ENCODE peak calls at places on chromosomes 5 and 9, in six cellular contexts. E is HepG2, U is SK-N-SH, B is HCT116, X is H1, D is GM12878. W is an unnamed sample.

GRCh38 chr9:119003882-119004617 is 365.2 kb downstream of the BRINP1 start:
- DNase-seq in D (no peak), E (no peak), U (no peak), X (no peak), B (no peak), W (no peak)

GRCh38 chr9:88488166-88488565 is 46.8 kb upstream of the NXNL2 start:
- DNase-seq in E (no peak), D (no peak), B (no peak), X (no peak), U (no peak), W (no peak)

GRCh38 chr9:978117-978830 is 1.8 kb downstream of the DMRT3 start:
- DNase-seq in U (no peak), D (no peak), X (peak; percentile 46), B (no peak), E (no peak), W (no peak)

GRCh38 chr9:6946583-6946982 is 188.8 kb downstream of the KDM4C start:
- DNase-seq in U (no peak), X (no peak), B (no peak), E (no peak), D (no peak), W (no peak)

GRCh38 chr9:88746029-88746743 is 211.2 kb downstream of the NXNL2 start:
- DNase-seq in B (no peak), D (no peak), E (no peak), U (no peak), X (no peak), W (no peak)

GRCh38 chr9:108486791-108487190 is 369.0 kb downstream of the ACTL7B start:
- DNase-seq in U (no peak), E (no peak), D (no peak), B (no peak), X (no peak), W (no peak)

GRCh38 chr9:132944294-132945185 is at the start of gene TSC1:
- DNase-seq in X (peak; percentile 97), D (peak; percentile 57), E (peak; percentile 83), B (peak; percentile 86), U (peak; percentile 97), W (peak; percentile 28)

GRCh38 chr9:89405832-89406231 is 87.5 kb downstream of the SECISBP2 start:
- DNase-seq in B (no peak), D (no peak), E (no peak), U (peak; percentile 57), X (no peak), W (no peak)

GRCh38 chr5:148290271-148291195 is 21.7 kb upstream of the SPINK7 start:
- DNase-seq in X (no peak), D (no peak), E (peak; percentile 21), U (peak; percentile 16), B (peak; percentile 4), W (no peak)

GRCh38 chr5:104299998-104300706 is 737.6 kb upstream of the NUDT12 start:
- DNase-seq in E (no peak), U (no peak), B (no peak), D (no peak), X (no peak), W (no peak)

GRCh38 chr5:96124589-96124988 is 162.9 kb upstream of the ELL2 start:
- DNase-seq in E (no peak), B (no peak), U (no peak), D (no peak), X (no peak), W (no peak)

GRCh38 chr5:37830348-37830747 is 9.5 kb downstream of the GDNF start:
- DNase-seq in B (no peak), X (no peak), E (no peak), U (no peak), D (no peak), W (no peak)

GRCh38 chr9:101458955-101459631 is 23.5 kb upstream of the ALDOB start:
- DNase-seq in D (no peak), E (peak; percentile 86), X (no peak), B (peak; percentile 79), U (peak; percentile 76), W (peak; percentile 55)

GRCh38 chr5:170235881-170236864 is 3.4 kb downstream of the C5orf58 start:
- DNase-seq in U (no peak), D (no peak), E (no peak), B (no peak), X (no peak), W (no peak)

GRCh38 chr9:6230037-6230778 is 14.6 kb downstream of the IL33 start:
- DNase-seq in D (no peak), U (no peak), B (no peak), X (no peak), E (no peak), W (no peak)

GRCh38 chr5:80090884-80091166 is 55.7 kb downstream of the THBS4 start:
- DNase-seq in D (no peak), E (peak; percentile 18), B (no peak), U (no peak), X (no peak), W (no peak)

GRCh38 chr5:82835488-82835887 is 241.7 kb downstream of the TMEM167A start:
- DNase-seq in B (no peak), X (no peak), E (no peak), U (no peak), D (no peak), W (no peak)

GRCh38 chr9:134367796-134368490 is 41.7 kb downstream of the RXRA start:
- DNase-seq in E (no peak), X (no peak), B (no peak), U (peak; percentile 83), D (no peak), W (no peak)

GRCh38 chr5:154618696-154619095 is 136.5 kb upstream of the LARP1 start:
- DNase-seq in B (no peak), E (no peak), D (no peak), U (no peak), X (no peak), W (no peak)

GRCh38 chr5:18772475-18772874 is 1138.2 kb downstream of the TAF11L14 start:
- DNase-seq in B (no peak), U (no peak), E (no peak), X (no peak), D (no peak), W (peak; percentile 61)

GRCh38 chr9:133948571-133949485 is 43.3 kb downstream of the VAV2 start:
- DNase-seq in U (no peak), E (no peak), X (no peak), B (no peak), D (no peak), W (no peak)

GRCh38 chr9:130298663-130299279 is 33.2 kb downstream of the HMCN2 start:
- DNase-seq in X (peak; percentile 82), U (no peak), E (peak; percentile 6), B (no peak), D (no peak), W (no peak)

GRCh38 chr5:50889790-50890189 is 223.4 kb downstream of the PARP8 start:
- DNase-seq in D (no peak), X (no peak), B (no peak), U (no peak), E (no peak), W (no peak)

GRCh38 chr5:146076028-146076427 is 29.3 kb downstream of the PLAC8L1 start:
- DNase-seq in X (no peak), B (no peak), E (no peak), D (no peak), U (no peak), W (no peak)

GRCh38 chr9:27094640-27095039 is 14.4 kb upstream of the TEK start:
- DNase-seq in D (no peak), E (no peak), U (no peak), X (no peak), B (no peak), W (no peak)

GRCh38 chr5:79255786-79256557 is 20.0 kb downstream of the JMY start:
- DNase-seq in B (peak; percentile 31), X (peak; percentile 78), D (no peak), E (peak; percentile 45), U (peak; percentile 47), W (no peak)

GRCh38 chr5:141475625-141476131 is at the start of gene PCDHGC3:
- DNase-seq in E (peak; percentile 41), D (peak; percentile 40), U (peak; percentile 90), X (peak; percentile 86), B (no peak), W (peak; percentile 74)

GRCh38 chr5:86869268-86869667 is 251.5 kb downstream of the COX7C start:
- DNase-seq in E (no peak), U (no peak), X (no peak), D (no peak), B (no peak), W (no peak)

GRCh38 chr9:96383165-96383939 is at the start of gene SLC35D2:
- DNase-seq in B (no peak), X (peak; percentile 74), U (peak; percentile 93), D (no peak), E (peak; percentile 73), W (no peak)
- TF ChIP-seq POLR2AphosphoS5 in B (peak; percentile 73), X (no peak), U (peak; percentile 77), D (no peak), E (peak; percentile 82), W (peak; percentile 48)

GRCh38 chr9:69253057-69253456 is 72.0 kb upstream of the ENTREP1 start:
- DNase-seq in D (no peak), B (no peak), U (no peak), X (no peak), E (no peak), W (no peak)
- TF ChIP-seq SIN3A in D (no peak), B (no peak), U (no peak), X (no peak), E (no peak), W (no peak)

DNA sequence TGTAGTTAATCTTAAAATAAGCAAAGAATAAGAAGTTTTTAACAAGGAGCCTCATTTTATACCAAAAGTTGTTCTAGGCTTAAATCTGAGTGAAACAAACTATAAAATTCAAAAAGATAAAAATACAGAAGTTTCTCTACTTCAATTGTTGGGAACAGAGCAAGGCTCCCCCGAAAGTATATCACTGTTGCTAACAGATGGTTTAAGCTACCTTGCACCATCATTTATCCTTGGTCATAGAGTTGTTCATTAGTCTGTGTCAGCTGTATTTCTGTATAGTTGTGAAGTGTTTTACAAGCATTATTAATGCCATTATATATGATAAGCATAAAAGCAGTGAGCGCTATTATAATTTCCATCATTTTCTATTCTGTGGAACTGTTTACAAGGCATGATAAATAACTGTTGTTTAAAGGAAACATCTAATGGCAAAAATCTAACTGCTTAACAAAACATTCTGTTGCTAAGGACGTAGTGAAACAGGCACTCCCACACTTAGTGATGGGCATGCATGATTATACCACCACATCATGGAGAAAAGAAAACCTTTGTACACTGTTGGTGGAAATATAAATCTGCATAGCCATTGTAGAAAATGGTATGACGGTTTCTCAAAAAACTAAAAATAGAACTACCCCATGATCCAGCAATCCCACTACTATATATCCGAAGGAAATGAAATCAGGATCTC is 23.3 kb upstream of the ACO1 start:
- DNase-seq in E (no peak), X (no peak), D (no peak), B (no peak), U (no peak), W (no peak)
- TF ChIP-seq POLR2AphosphoS5 in E (no peak), X (no peak), D (no peak), B (no peak), U (no peak), W (no peak)

DNA sequence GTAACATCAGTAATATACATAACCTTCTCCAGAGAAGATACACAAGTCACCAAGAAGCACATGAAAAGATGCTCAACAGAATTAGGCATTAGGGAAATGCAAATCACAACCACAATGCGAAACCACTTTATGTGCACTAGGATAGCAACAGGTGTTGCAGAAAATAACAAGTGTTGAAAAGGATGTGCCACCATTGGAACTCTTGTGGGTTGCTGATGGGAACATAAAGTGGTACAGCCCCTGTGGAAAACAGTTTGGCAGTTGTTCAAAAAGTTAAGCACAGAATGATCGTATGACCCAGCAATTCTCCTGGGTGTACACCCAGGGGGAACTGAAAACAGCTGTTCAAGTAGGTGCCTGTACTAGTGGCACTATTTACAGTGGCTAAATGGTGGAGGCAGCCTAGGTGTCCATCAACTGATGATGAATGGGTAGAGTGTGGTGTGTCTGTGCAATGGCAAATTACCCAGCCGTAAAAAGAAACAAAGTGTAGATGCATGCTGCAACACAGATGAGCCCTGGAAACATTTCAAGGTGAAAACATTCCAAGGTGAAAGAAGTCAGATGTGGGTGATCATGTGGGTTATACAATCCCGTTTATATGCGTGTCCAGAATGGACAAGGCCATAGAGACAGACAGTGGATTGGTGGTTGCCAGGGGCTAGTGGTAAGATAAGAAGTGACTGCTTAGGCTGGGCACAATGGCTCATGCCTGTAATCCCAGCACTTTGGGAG is 27.2 kb downstream of the CCDC69 start:
- DNase-seq in U (no peak), D (peak; percentile 95), E (no peak), X (no peak), B (no peak), W (no peak)
- TF ChIP-seq SIN3A in U (no peak), D (no peak), E (no peak), X (no peak), B (no peak), W (no peak)